ENCODE peak calls at places on chromosomes 6 and 20, in six cellular contexts. M, Q, B, L, Y and K are unnamed samples.

GRCh38 chr6:55174211-55175013 is at the start of gene HCRTR2:
- DNase-seq in M (no peak), Q (no peak), B (no peak), L (no peak), Y (no peak), K (no peak)

GRCh38 chr6:44735631-44735963 is 348.1 kb downstream of the CDC5L start:
- DNase-seq in M (peak; percentile 16), Q (no peak), B (no peak), L (peak; percentile 60), Y (peak; percentile 54), K (peak; percentile 42)

GRCh38 chr20:47481330-47482216 is 20.1 kb upstream of the NCOA3 start:
- DNase-seq in M (no peak), Q (no peak), B (no peak), L (no peak), Y (no peak), K (no peak)

GRCh38 chr6:13156381-13156780 is 172.0 kb downstream of the TBC1D7 start:
- DNase-seq in M (no peak), Q (no peak), B (no peak), L (no peak), Y (no peak), K (no peak)

GRCh38 chr6:114514153-114514552 is 171.3 kb upstream of the HS3ST5 start:
- DNase-seq in M (no peak), Q (no peak), B (no peak), L (no peak), Y (no peak), K (no peak)

GRCh38 chr20:38706482-38706881 is 17.8 kb upstream of the SLC32A1 start:
- DNase-seq in M (no peak), Q (no peak), B (no peak), L (no peak), Y (no peak), K (no peak)

GRCh38 chr6:158165919-158166416 is 2.1 kb downstream of the SERAC1 start:
- DNase-seq in M (no peak), Q (no peak), B (no peak), L (no peak), Y (no peak), K (no peak)

GRCh38 chr6:33752139-33753015 is 5.7 kb upstream of the IP6K3 start:
- DNase-seq in M (no peak), Q (no peak), B (no peak), L (no peak), Y (no peak), K (no peak)

GRCh38 chr6:158536891-158537798 is 22.7 kb upstream of the TMEM181 start:
- DNase-seq in M (no peak), Q (no peak), B (no peak), L (peak; percentile 6), Y (peak; percentile 33), K (no peak)

GRCh38 chr20:63657937-63658748 is at the start of gene RTEL1:
- DNase-seq in M (peak; percentile 86), Q (peak; percentile 77), B (peak; percentile 31), L (peak; percentile 95), Y (peak; percentile 93), K (peak; percentile 63)
- TF ChIP-seq CTCF in M (no peak), Q (no peak), B (no peak), L (no peak), Y (no peak), K (no peak)

DNA sequence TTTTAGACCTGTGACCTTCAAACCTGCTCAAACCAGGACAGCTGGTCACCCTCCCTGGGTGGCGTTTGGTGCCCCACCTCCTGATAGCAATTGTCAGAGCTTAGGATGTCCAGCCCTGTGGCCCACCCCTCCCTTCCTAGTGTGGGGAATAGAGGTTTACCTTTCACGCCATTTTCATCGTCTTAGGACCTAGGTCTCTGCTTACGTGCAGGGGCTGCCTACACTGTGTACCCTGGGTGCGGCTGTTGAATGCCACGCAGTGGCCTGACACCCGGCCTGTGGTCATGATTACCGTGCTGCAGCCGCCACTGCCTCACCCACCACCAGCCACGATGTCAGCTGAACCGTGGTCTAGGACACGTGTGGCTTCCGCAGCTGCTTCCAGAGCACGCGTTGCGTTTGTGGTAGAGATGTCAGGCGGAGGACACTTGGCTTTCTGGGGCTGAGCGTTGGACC is 157.3 kb downstream of the DTNBP1 start:
- DNase-seq in M (no peak), Q (no peak), B (no peak), L (no peak), Y (no peak), K (no peak)
- H3K4me3 ChIP-seq in M (peak overlapping the region; percentile 32), Q (no peak overlapping the region), B (no peak overlapping the region), L (peak overlapping the region; percentile 38), Y (peak overlapping the region; percentile 51), K (peak overlapping the region; percentile 20)

GRCh38 chr6:15063253-15063853 is 182.5 kb upstream of the JARID2 start:
- DNase-seq in M (peak; percentile 80), Q (no peak), B (no peak), L (peak; percentile 7), Y (no peak), K (no peak)

GRCh38 chr6:15061908-15062307 is 184.0 kb upstream of the JARID2 start:
- DNase-seq in M (no peak), Q (no peak), B (no peak), L (no peak), Y (no peak), K (no peak)

GRCh38 chr6:15061176-15061575 is 184.7 kb upstream of the JARID2 start:
- DNase-seq in M (no peak), Q (no peak), B (no peak), L (no peak), Y (no peak), K (no peak)

GRCh38 chr6:15062311-15063252 is 183.3 kb upstream of the JARID2 start:
- DNase-seq in M (peak; percentile 99), Q (peak; percentile 28), B (no peak), L (peak; percentile 72), Y (peak; percentile 26), K (no peak)

DNA sequence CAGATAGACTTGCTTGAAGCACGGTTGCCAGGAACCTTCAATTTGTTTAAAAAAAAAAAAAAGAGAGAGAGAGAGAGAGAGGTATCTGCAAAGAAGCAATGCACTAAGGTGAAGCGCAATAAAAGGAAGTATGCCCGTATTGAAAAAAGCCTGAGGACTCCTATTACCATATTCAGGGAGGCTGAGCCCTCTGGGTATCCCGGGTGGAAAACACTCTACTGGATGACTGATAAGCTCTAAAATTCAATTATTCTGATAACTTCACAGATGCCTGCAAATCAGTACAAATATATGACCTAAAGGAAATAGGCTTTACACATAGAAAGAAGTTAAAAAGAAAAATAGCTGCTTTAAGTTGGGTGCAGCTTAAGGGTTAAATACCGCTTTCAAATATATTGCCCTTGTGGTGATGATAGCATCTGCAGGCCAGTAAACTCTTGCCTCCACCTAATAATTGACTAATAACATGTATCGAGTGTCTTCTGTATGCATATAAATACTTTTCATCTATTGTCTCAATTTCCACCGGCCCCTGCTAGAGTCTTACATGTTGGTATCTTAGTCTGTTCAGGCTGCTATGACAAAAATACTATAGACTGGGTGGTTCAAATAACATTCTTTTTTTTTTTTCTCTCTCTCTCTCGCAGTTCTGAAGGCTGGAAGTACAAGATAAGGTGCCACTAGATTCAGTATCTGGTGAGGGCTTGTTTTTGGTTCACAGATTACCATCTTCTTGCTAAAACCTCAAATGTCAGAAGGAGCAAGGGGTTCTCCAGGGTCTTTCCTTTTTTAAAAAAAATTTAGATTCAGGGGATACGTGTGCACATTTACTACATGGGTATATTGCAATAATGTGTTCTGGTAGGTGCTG is 187.4 kb upstream of the JARID2 start:
- DNase-seq in M (no peak), Q (no peak), B (no peak), L (no peak), Y (no peak), K (no peak)
- TF ChIP-seq CTCF in M (no peak), Q (no peak), B (no peak), L (no peak), Y (no peak), K (no peak)

GRCh38 chr6:143595256-143596036 is 82.3 kb upstream of the PHACTR2 start:
- DNase-seq in M (no peak), Q (no peak), B (no peak), L (no peak), Y (no peak), K (no peak)

GRCh38 chr6:143600821-143601220 is 76.9 kb upstream of the PHACTR2 start:
- DNase-seq in M (no peak), Q (no peak), B (no peak), L (no peak), Y (no peak), K (no peak)

GRCh38 chr6:143601501-143601900 is 76.3 kb upstream of the PHACTR2 start:
- DNase-seq in M (no peak), Q (no peak), B (no peak), L (no peak), Y (no peak), K (no peak)

GRCh38 chr6:143596857-143597256 is 80.9 kb upstream of the PHACTR2 start:
- DNase-seq in M (peak; percentile 32), Q (no peak), B (no peak), L (peak; percentile 99), Y (no peak), K (no peak)

DNA sequence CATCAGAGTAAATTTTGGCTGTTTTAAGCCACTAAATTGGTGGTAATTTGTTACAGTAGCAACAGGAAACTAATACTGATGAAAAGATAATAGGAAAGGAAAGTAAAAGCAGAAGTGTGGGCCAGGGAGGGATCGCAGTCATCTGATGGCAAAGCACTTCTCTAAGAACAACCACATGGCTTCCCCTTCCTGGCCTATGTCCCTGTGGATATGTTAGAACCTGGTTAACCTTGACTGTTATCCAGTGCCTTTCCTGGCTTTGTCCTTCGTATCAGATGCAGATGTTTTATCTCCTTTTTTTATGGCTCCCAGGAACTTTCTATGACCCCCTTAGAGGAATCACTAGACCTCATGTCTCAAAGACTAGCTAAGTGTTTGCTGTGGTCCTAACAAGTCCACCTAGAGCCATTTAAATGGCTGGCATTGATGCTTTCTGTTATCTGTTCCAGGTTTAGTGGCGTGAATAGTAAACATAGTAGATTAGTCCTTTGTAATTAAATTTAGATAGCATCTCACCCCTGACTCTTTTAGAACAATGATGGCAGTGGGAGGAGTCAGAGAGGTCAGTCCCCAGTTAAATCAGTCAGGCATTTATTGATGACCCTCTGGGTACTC is 79.2 kb upstream of the PHACTR2 start:
- DNase-seq in M (no peak), Q (no peak), B (no peak), L (no peak), Y (no peak), K (no peak)
- H3K4me3 ChIP-seq in M (no peak overlapping the region), Q (no peak overlapping the region), B (no peak overlapping the region), L (no peak overlapping the region), Y (no peak overlapping the region), K (no peak overlapping the region)

GRCh38 chr20:3766832-3767433 is 620 bp downstream of the ADISSP start:
- DNase-seq in M (no peak), Q (no peak), B (no peak), L (no peak), Y (peak; percentile 36), K (no peak)

GRCh38 chr20:3766381-3766780 is 1.2 kb downstream of the ADISSP start:
- DNase-seq in M (no peak), Q (no peak), B (no peak), L (no peak), Y (no peak), K (no peak)

GRCh38 chr20:3771552-3772058 is 4.1 kb upstream of the ADISSP start:
- DNase-seq in M (no peak), Q (no peak), B (no peak), L (no peak), Y (no peak), K (no peak)

GRCh38 chr20:3767434-3768341 is at the start of gene ADISSP:
- DNase-seq in M (peak; percentile 97), Q (peak; percentile 96), B (peak; percentile 85), L (peak; percentile 99), Y (peak; percentile 99), K (peak; percentile 87)

GRCh38 chr20:3768342-3769130 is 983 bp upstream of the ADISSP start:
- DNase-seq in M (peak; percentile 74), Q (peak; percentile 69), B (no peak), L (peak; percentile 73), Y (peak; percentile 76), K (peak; percentile 61)
- TF ChIP-seq CTCF in M (peak; percentile 57), Q (peak; percentile 65), B (peak; percentile 59), L (peak; percentile 44), Y (peak; percentile 58), K (peak; percentile 42)